ENCODE peak calls at places on chromosomes 13 and 19, in six cellular contexts. K is HCEC 1CT, U is NCI-H460, P is tibial artery, X is globus pallidus, I is lower lobe of right lung. L is an unnamed sample.

GRCh38 chr13:113746671-113747070 is 12.4 kb upstream of the TMEM255B start:
- DNase-seq in K (no peak), U (no peak), P (no peak), X (no peak), I (peak), L (no peak)

GRCh38 chr19:30130356-30131122 is 188.5 kb downstream of the URI1 start:
- DNase-seq in K (no peak), U (no peak), P (no peak), X (no peak), I (no peak), L (no peak)

GRCh38 chr19:12000152-12000981 is 35.1 kb downstream of the ZNF433 start:
- DNase-seq in K (no peak), U (no peak), P (no peak), X (no peak), I (no peak), L (peak)

GRCh38 chr13:31518666-31519065 is 220.7 kb upstream of the RXFP2 start:
- DNase-seq in K (no peak), U (no peak), P (no peak), X (no peak), I (no peak), L (no peak)

GRCh38 chr19:2686347-2686746 is 16.1 kb downstream of the GNG7 start:
- DNase-seq in K (no peak), U (no peak), P (no peak), X (no peak), I (no peak), L (no peak)

GRCh38 chr19:33634361-33635091 is 12.8 kb downstream of the CHST8 start:
- DNase-seq in K (no peak), U (no peak), P (no peak), X (no peak), I (no peak), L (no peak)

GRCh38 chr13:110445183-110445582 is 116.3 kb downstream of the RAB20 start:
- DNase-seq in K (peak), U (no peak), P (no peak), X (no peak), I (no peak), L (no peak)

GRCh38 chr19:57068921-57069697 is 50.7 kb upstream of the USP29 start:
- DNase-seq in K (no peak), U (no peak), P (no peak), X (no peak), I (no peak), L (no peak)

GRCh38 chr13:100175078-100175802 is 86.3 kb downstream of the PCCA start:
- DNase-seq in K (no peak), U (no peak), P (no peak), X (no peak), I (no peak), L (no peak)